ENCODE peak calls at places on chromosomes 4 and X, in five cellular contexts. One of them, this sample, is unnamed.

GRCh38 chrX:2325076-2325784 is 175.5 kb downstream of the DHRSX start:
- DNase-seq in ascending aorta: peak; percentile 46
- DNase-seq in NCI-H748 treated with DMSO at 0.1 percent for 48 hours: no peak
- DNase-seq in stimulated activated CD4-positive, alpha-beta T cell treated with anti-CD3 and anti-CD28 coated beads, Interleukin-2, amount 100 ng/mL, for 4 hours: no peak
- DNase-seq in astrocyte of the spinal cord: peak; percentile 90
- DNase-seq in this sample: no peak

GRCh38 chrX:13029831-13030771 is 14.3 kb downstream of the FAM9C start:
- DNase-seq in stimulated activated CD4-positive, alpha-beta T cell treated with anti-CD3 and anti-CD28 coated beads, Interleukin-2, amount 100 ng/mL, for 4 hours: no peak
- DNase-seq in astrocyte of the spinal cord: no peak
- DNase-seq in ascending aorta: no peak
- DNase-seq in NCI-H748 treated with DMSO at 0.1 percent for 48 hours: no peak
- DNase-seq in this sample: no peak

GRCh38 chrX:71215335-71215912 is 7.6 kb upstream of the GJB1 start:
- DNase-seq in NCI-H748 treated with DMSO at 0.1 percent for 48 hours: no peak
- DNase-seq in astrocyte of the spinal cord: no peak
- DNase-seq in ascending aorta: no peak
- DNase-seq in stimulated activated CD4-positive, alpha-beta T cell treated with anti-CD3 and anti-CD28 coated beads, Interleukin-2, amount 100 ng/mL, for 4 hours: no peak
- DNase-seq in this sample: no peak

GRCh38 chr4:24235609-24236008 is 345.8 kb upstream of the PPARGC1A start:
- DNase-seq in astrocyte of the spinal cord: no peak
- DNase-seq in ascending aorta: no peak
- DNase-seq in NCI-H748 treated with DMSO at 0.1 percent for 48 hours: no peak
- DNase-seq in stimulated activated CD4-positive, alpha-beta T cell treated with anti-CD3 and anti-CD28 coated beads, Interleukin-2, amount 100 ng/mL, for 4 hours: no peak
- DNase-seq in this sample: no peak

GRCh38 chr4:139607302-139608060 is 51.5 kb upstream of the SETD7 start:
- DNase-seq in ascending aorta: no peak
- DNase-seq in NCI-H748 treated with DMSO at 0.1 percent for 48 hours: no peak
- DNase-seq in stimulated activated CD4-positive, alpha-beta T cell treated with anti-CD3 and anti-CD28 coated beads, Interleukin-2, amount 100 ng/mL, for 4 hours: no peak
- DNase-seq in astrocyte of the spinal cord: no peak
- DNase-seq in this sample: no peak

GRCh38 chr4:124952601-124953000 is 240.1 kb upstream of the ANKRD50 start:
- DNase-seq in stimulated activated CD4-positive, alpha-beta T cell treated with anti-CD3 and anti-CD28 coated beads, Interleukin-2, amount 100 ng/mL, for 4 hours: no peak
- DNase-seq in ascending aorta: no peak
- DNase-seq in NCI-H748 treated with DMSO at 0.1 percent for 48 hours: no peak
- DNase-seq in astrocyte of the spinal cord: no peak
- DNase-seq in this sample: no peak

GRCh38 chr4:13970349-13970748 is 342.8 kb upstream of the BOD1L1 start:
- DNase-seq in NCI-H748 treated with DMSO at 0.1 percent for 48 hours: no peak
- DNase-seq in astrocyte of the spinal cord: peak; percentile 42
- DNase-seq in stimulated activated CD4-positive, alpha-beta T cell treated with anti-CD3 and anti-CD28 coated beads, Interleukin-2, amount 100 ng/mL, for 4 hours: no peak
- DNase-seq in ascending aorta: no peak
- DNase-seq in this sample: no peak

GRCh38 chrX:13371191-13371590 is 51.3 kb upstream of the ATXN3L start:
- DNase-seq in astrocyte of the spinal cord: no peak
- DNase-seq in NCI-H748 treated with DMSO at 0.1 percent for 48 hours: no peak
- DNase-seq in stimulated activated CD4-positive, alpha-beta T cell treated with anti-CD3 and anti-CD28 coated beads, Interleukin-2, amount 100 ng/mL, for 4 hours: no peak
- DNase-seq in ascending aorta: no peak
- DNase-seq in this sample: no peak

GRCh38 chrX:143634701-143635442 is 1.0 kb downstream of the SLITRK4 start:
- DNase-seq in stimulated activated CD4-positive, alpha-beta T cell treated with anti-CD3 and anti-CD28 coated beads, Interleukin-2, amount 100 ng/mL, for 4 hours: no peak
- DNase-seq in ascending aorta: no peak
- DNase-seq in astrocyte of the spinal cord: no peak
- DNase-seq in NCI-H748 treated with DMSO at 0.1 percent for 48 hours: peak; percentile 5
- DNase-seq in this sample: no peak

GRCh38 chr4:150323551-150324325 is 245.5 kb downstream of the DCLK2 start:
- DNase-seq in astrocyte of the spinal cord: no peak
- DNase-seq in ascending aorta: no peak
- DNase-seq in NCI-H748 treated with DMSO at 0.1 percent for 48 hours: no peak
- DNase-seq in stimulated activated CD4-positive, alpha-beta T cell treated with anti-CD3 and anti-CD28 coated beads, Interleukin-2, amount 100 ng/mL, for 4 hours: no peak
- DNase-seq in this sample: no peak

GRCh38 chr4:1896658-1896991 is 25.4 kb downstream of the NSD2 start:
- DNase-seq in stimulated activated CD4-positive, alpha-beta T cell treated with anti-CD3 and anti-CD28 coated beads, Interleukin-2, amount 100 ng/mL, for 4 hours: no peak
- DNase-seq in astrocyte of the spinal cord: no peak
- DNase-seq in NCI-H748 treated with DMSO at 0.1 percent for 48 hours: no peak
- DNase-seq in ascending aorta: no peak
- DNase-seq in this sample: no peak

GRCh38 chr4:952881-953573 is 20.3 kb downstream of the DGKQ start:
- DNase-seq in stimulated activated CD4-positive, alpha-beta T cell treated with anti-CD3 and anti-CD28 coated beads, Interleukin-2, amount 100 ng/mL, for 4 hours: no peak
- DNase-seq in astrocyte of the spinal cord: no peak
- DNase-seq in NCI-H748 treated with DMSO at 0.1 percent for 48 hours: no peak
- DNase-seq in ascending aorta: no peak
- DNase-seq in this sample: no peak

GRCh38 chr4:187993827-187994226 is 1.7 kb upstream of the ZFP42 start:
- DNase-seq in NCI-H748 treated with DMSO at 0.1 percent for 48 hours: no peak
- DNase-seq in stimulated activated CD4-positive, alpha-beta T cell treated with anti-CD3 and anti-CD28 coated beads, Interleukin-2, amount 100 ng/mL, for 4 hours: no peak
- DNase-seq in astrocyte of the spinal cord: no peak
- DNase-seq in ascending aorta: no peak
- DNase-seq in this sample: no peak

GRCh38 chrX:71618787-71619186 is 476 bp upstream of the CXCR3 start:
- DNase-seq in ascending aorta: no peak
- DNase-seq in NCI-H748 treated with DMSO at 0.1 percent for 48 hours: no peak
- DNase-seq in astrocyte of the spinal cord: no peak
- DNase-seq in stimulated activated CD4-positive, alpha-beta T cell treated with anti-CD3 and anti-CD28 coated beads, Interleukin-2, amount 100 ng/mL, for 4 hours: no peak
- DNase-seq in this sample: no peak

GRCh38 chrX:3271485-3272186 is 74.8 kb downstream of the MXRA5 start:
- DNase-seq in astrocyte of the spinal cord: peak; percentile 88
- DNase-seq in stimulated activated CD4-positive, alpha-beta T cell treated with anti-CD3 and anti-CD28 coated beads, Interleukin-2, amount 100 ng/mL, for 4 hours: no peak
- DNase-seq in ascending aorta: no peak
- DNase-seq in NCI-H748 treated with DMSO at 0.1 percent for 48 hours: peak; percentile 25
- DNase-seq in this sample: no peak

GRCh38 chr4:181017038-181017437 is 1226.2 kb upstream of the TENM3 start:
- DNase-seq in stimulated activated CD4-positive, alpha-beta T cell treated with anti-CD3 and anti-CD28 coated beads, Interleukin-2, amount 100 ng/mL, for 4 hours: no peak
- DNase-seq in ascending aorta: no peak
- DNase-seq in NCI-H748 treated with DMSO at 0.1 percent for 48 hours: no peak
- DNase-seq in astrocyte of the spinal cord: no peak
- DNase-seq in this sample: no peak

GRCh38 chr4:33780952-33781655 is 2463.2 kb downstream of the ARAP2 start:
- DNase-seq in astrocyte of the spinal cord: peak; percentile 43
- DNase-seq in NCI-H748 treated with DMSO at 0.1 percent for 48 hours: no peak
- DNase-seq in ascending aorta: no peak
- DNase-seq in stimulated activated CD4-positive, alpha-beta T cell treated with anti-CD3 and anti-CD28 coated beads, Interleukin-2, amount 100 ng/mL, for 4 hours: no peak
- DNase-seq in this sample: no peak

GRCh38 chr4:154441124-154441523 is 50.5 kb downstream of the DCHS2 start:
- DNase-seq in astrocyte of the spinal cord: no peak
- DNase-seq in ascending aorta: no peak
- DNase-seq in NCI-H748 treated with DMSO at 0.1 percent for 48 hours: no peak
- DNase-seq in stimulated activated CD4-positive, alpha-beta T cell treated with anti-CD3 and anti-CD28 coated beads, Interleukin-2, amount 100 ng/mL, for 4 hours: no peak
- DNase-seq in this sample: no peak

GRCh38 chr4:72767903-72768817 is 199.1 kb upstream of the ADAMTS3 start:
- DNase-seq in stimulated activated CD4-positive, alpha-beta T cell treated with anti-CD3 and anti-CD28 coated beads, Interleukin-2, amount 100 ng/mL, for 4 hours: no peak
- DNase-seq in NCI-H748 treated with DMSO at 0.1 percent for 48 hours: no peak
- DNase-seq in astrocyte of the spinal cord: peak; percentile 84
- DNase-seq in ascending aorta: no peak
- DNase-seq in this sample: no peak

This sample was measured in NCI-H1436.